ENCODE peak calls at places on chromosomes 2 and 18, in four cellular contexts. P is HepG2, Q is GM12878, T is K562. Y is an unnamed sample.

GRCh38 chr2:105919191-105919811 is 174.6 kb downstream of the NCK2 start:
- DNase-seq in P (peak; percentile 99), Q (no peak), T (no peak), Y (no peak)

GRCh38 chr2:8544786-8545631 is 136.8 kb upstream of the ID2 start:
- DNase-seq in P (peak; percentile 35), Q (peak; percentile 62), T (peak; percentile 91), Y (peak; percentile 48)

GRCh38 chr2:223123859-223124610 is 72.0 kb downstream of the KCNE4 start:
- DNase-seq in P (no peak), Q (no peak), T (no peak), Y (no peak)

GRCh38 chr2:226131299-226131784 is 668.3 kb downstream of the IRS1 start:
- DNase-seq in P (no peak), Q (no peak), T (no peak), Y (no peak)

GRCh38 chr2:3730646-3731045 is 27.3 kb downstream of the DCDC2C start:
- DNase-seq in P (no peak), Q (no peak), T (no peak), Y (no peak)

GRCh38 chr2:35790292-35790691 is 565.3 kb upstream of the CRIM1 start:
- DNase-seq in P (no peak), Q (no peak), T (no peak), Y (no peak)

GRCh38 chr2:45273412-45274189 is 264.3 kb upstream of the SIX2 start:
- DNase-seq in P (peak; percentile 98), Q (no peak), T (no peak), Y (no peak)

GRCh38 chr18:42030586-42031182 is 75.7 kb downstream of the PIK3C3 start:
- DNase-seq in P (peak; percentile 16), Q (no peak), T (no peak), Y (peak; percentile 51)

GRCh38 chr2:158489366-158490112 is 32.8 kb downstream of the PKP4 start:
- DNase-seq in P (no peak), Q (no peak), T (no peak), Y (no peak)

GRCh38 chr2:23387221-23387550 is 2.2 kb downstream of the KLHL29 start:
- DNase-seq in P (no peak), Q (no peak), T (no peak), Y (no peak)

GRCh38 chr2:113234721-113235346 is 43.9 kb downstream of the PAX8 start:
- DNase-seq in P (no peak), Q (no peak), T (no peak), Y (no peak)

GRCh38 chr2:122210898-122211605 is 455.6 kb downstream of the TSN start:
- DNase-seq in P (no peak), Q (no peak), T (no peak), Y (no peak)

GRCh38 chr2:223566398-223566797 is 35.8 kb downstream of the SCG2 start:
- DNase-seq in P (no peak), Q (no peak), T (no peak), Y (no peak)

GRCh38 chr2:133561045-133561852 is 7.0 kb downstream of the NCKAP5 start:
- DNase-seq in P (peak; percentile 33), Q (no peak), T (no peak), Y (no peak)

GRCh38 chr2:152221870-152222269 is 46.3 kb upstream of the STAM2 start:
- DNase-seq in P (no peak), Q (no peak), T (no peak), Y (no peak)

GRCh38 chr18:22432672-22433137 is 15.0 kb upstream of the CTAGE1 start:
- DNase-seq in P (no peak), Q (no peak), T (peak; percentile 40), Y (no peak)

GRCh38 chr2:237551071-237551574 is 15.3 kb upstream of the PRLH start:
- DNase-seq in P (no peak), Q (no peak), T (no peak), Y (no peak)

GRCh38 chr2:164009801-164010337 is 274.1 kb upstream of the FIGN start:
- DNase-seq in P (no peak), Q (no peak), T (no peak), Y (no peak)

GRCh38 chr2:176494949-176495353 is 225.7 kb downstream of the MTX2 start:
- DNase-seq in P (no peak), Q (no peak), T (no peak), Y (no peak)

GRCh38 chr2:149612122-149612521 is 24.5 kb upstream of the MMADHC start:
- DNase-seq in P (no peak), Q (no peak), T (no peak), Y (no peak)

GRCh38 chr2:100592226-100592625 is 29.4 kb downstream of the PDCL3 start:
- DNase-seq in P (no peak), Q (no peak), T (no peak), Y (no peak)

GRCh38 chr2:35741556-35741955 is 614.0 kb upstream of the CRIM1 start:
- DNase-seq in P (no peak), Q (no peak), T (no peak), Y (no peak)

GRCh38 chr2:234279646-234280045 is 217.2 kb downstream of the ARL4C start:
- DNase-seq in P (no peak), Q (no peak), T (no peak), Y (no peak)

GRCh38 chr2:159101755-159102489 is 133.5 kb downstream of the TANC1 start:
- DNase-seq in P (no peak), Q (no peak), T (no peak), Y (no peak)

GRCh38 chr2:137659616-137660015 is 304.7 kb upstream of the HNMT start:
- DNase-seq in P (peak; percentile 12), Q (no peak), T (no peak), Y (no peak)

GRCh38 chr2:205775091-205775876 is 93.0 kb downstream of the NRP2 start:
- DNase-seq in P (no peak), Q (no peak), T (no peak), Y (no peak)

GRCh38 chr18:36899289-36899688 is 70.4 kb downstream of the KIAA1328 start:
- DNase-seq in P (peak; percentile 31), Q (no peak), T (peak; percentile 48), Y (no peak)

GRCh38 chr2:6921321-6921922 is 4.2 kb downstream of the RNF144A start:
- DNase-seq in P (peak; percentile 96), Q (no peak), T (no peak), Y (no peak)
- TF ChIP-seq CBFB in P (peak; percentile 68), Q (no peak), T (no peak), Y (no peak)

DNA sequence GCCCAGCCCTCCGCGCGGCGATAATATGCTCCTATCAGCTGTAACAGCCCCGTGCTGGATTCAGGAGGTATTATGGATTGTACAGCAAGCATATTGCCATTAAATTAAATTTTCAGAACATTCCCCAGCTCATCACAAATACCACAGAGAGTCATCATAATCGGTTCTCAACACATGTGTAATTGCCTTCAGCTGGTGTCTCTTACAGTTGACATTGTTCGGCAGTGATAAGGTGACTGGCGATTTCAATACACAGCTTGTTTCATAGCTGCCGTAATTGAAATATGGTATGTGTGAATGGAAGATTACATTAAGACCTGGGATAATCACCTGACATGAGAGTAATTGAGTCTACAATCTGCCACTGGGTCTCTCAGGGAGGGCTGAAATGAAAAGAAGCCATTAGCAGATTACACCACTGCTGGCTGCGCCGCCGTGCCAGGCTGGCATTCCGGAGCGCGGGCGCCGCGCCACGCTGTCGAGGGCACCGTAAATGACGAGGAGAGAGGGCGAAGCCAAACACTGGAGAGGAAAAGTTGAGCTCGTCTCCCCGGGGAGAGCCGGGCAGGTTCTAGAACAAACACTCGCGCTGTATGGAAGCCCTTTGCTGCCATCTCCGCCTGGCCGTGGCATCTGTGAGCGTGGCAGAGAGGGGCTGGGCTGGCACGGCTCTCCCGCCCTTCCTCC is 549.3 kb upstream of the SALL3 start:
- DNase-seq in P (no peak), Q (no peak), T (no peak), Y (no peak)
- TF ChIP-seq CREB1 in P (no peak), Q (no peak), T (no peak), Y (no peak)

DNA sequence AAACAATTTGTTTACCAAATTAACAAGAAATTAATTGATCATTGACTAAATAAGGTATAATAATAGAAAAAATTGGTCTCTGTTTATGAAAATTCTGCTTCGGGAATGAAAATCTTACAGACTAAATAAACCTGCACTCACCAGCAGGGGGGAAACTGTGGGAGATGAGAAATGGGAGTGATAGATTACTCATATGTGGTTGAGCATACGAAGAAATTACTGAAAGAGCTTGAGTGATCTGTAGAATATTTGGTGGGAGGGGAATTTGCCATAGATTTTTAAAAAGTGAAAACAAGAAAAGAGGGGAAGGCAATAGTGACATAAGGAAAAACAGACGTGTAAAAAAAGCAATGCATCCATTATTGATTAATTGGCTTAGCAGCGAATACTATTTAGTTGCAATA is 2.2 kb downstream of the HMSD start:
- DNase-seq in P (no peak), Q (no peak), T (no peak), Y (no peak)
- TF ChIP-seq CBFB in P (no peak), Q (no peak), T (no peak), Y (no peak)

DNA sequence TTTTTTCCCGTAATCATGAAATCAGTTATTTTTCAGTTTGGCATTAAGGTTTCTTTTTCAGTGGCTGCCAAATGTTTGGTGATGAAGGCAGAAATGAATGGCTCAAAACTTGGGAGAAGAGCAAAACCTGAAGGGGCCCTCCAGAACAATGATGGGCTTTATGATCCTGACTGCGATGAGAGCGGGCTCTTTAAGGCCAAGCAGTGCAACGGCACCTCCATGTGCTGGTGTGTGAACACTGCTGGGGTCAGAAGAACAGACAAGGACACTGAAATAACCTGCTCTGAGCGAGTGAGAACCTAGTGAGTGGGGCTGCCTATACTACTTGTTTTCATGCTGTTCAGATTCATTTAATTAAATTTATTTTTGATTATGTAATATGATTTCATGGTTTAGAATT is 29.2 kb upstream of the MSH2 start:
- DNase-seq in P (peak; percentile 83), Q (no peak), T (peak; percentile 37), Y (peak; percentile 49)
- TF ChIP-seq CREB1 in P (no peak), Q (no peak), T (no peak), Y (no peak)

DNA sequence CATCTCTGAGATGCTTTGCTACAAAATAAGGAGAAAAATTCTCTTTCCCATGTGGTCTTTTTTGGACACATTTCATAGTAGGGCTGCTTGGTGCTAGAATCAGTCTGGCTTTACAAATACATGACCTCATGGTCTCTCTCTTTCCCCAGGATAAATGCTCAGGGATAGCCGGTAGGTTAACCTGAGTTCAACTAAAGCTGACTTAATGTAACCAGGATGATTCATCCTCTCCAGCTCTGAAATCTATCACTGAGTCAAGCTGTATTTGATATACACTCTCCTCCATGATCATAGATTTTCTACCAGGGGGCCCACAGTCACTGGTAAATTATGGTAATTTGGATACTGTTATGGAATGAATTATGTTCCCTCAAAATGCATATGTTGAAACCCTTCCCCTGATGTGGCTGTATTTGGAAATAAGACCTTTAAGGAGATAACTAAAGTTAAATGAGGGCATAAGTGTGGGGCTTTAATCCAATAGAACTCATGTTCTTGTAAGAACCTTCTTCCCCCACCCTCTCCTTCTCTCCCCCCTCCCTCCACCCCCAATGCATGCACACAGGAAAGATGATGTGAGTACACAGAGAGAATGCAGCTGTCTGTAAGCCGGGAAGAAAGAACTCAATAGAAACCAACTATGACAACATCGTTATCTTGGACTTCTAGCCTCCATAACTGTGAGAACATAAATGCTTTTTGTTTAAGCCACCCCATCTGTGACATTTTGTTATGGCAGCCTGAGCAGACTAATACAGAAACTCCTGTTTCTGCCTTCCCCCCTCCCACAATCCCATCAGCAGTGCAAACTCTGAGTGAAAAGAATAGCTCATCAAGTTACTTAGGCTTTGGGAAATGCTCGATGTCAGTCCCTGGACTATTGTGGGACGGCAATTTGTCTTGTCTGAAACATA is 134.9 kb upstream of the KYNU start:
- DNase-seq in P (no peak), Q (no peak), T (no peak), Y (no peak)
- TF ChIP-seq CBFB in P (no peak), Q (no peak), T (no peak), Y (no peak)